ENCODE peak calls at places on chromosomes 6 and 20, in ten cellular contexts. C is tibial nerve, I is body of pancreas, B is caudate nucleus, Z is IMR-90, E is heart right ventricle, L is ovary, J is tibial artery, N is endodermal cell, Y is AG04450. P is an unnamed sample.

GRCh38 chr20:1702288-1702687 is 44.7 kb upstream of the SIRPG start:
- DNase-seq in Z (no peak), B (no peak), Y (no peak), C (no peak), L (no peak), J (no peak), N (no peak), I (no peak), E (no peak), P (no peak)

GRCh38 chr6:79546186-79546585 is 9.0 kb upstream of the LCA5 start:
- DNase-seq in Z (peak), L (no peak), J (no peak), B (no peak), N (no peak), Y (no peak), C (no peak), I (no peak), E (no peak), P (no peak)

GRCh38 chr6:82006027-82006738 is 241.4 kb downstream of the IBTK start:
- DNase-seq in Z (peak), C (no peak), Y (no peak), E (no peak), I (peak), B (no peak), N (peak), L (peak), J (no peak), P (no peak)

GRCh38 chr20:2364014-2364413 is 16.7 kb upstream of the TGM6 start:
- DNase-seq in E (no peak), L (no peak), Y (no peak), N (no peak), I (no peak), J (no peak), C (no peak), B (no peak), Z (no peak), P (no peak)

GRCh38 chr6:162882817-162883481 is 155.2 kb downstream of the PACRG start:
- DNase-seq in L (no peak), B (no peak), Z (no peak), C (no peak), J (no peak), E (no peak), N (no peak), I (no peak), Y (no peak), P (no peak)

GRCh38 chr20:32656827-32657226 is 16.9 kb downstream of the C20orf203 start:
- DNase-seq in L (no peak), E (no peak), I (no peak), N (no peak), Y (no peak), Z (no peak), B (no peak), C (no peak), J (no peak), P (no peak)

GRCh38 chr20:5061209-5061608 is 58.5 kb downstream of the PCNA start:
- DNase-seq in Z (peak), N (peak), L (no peak), C (no peak), J (no peak), I (no peak), E (no peak), Y (no peak), B (no peak), P (no peak)

GRCh38 chr6:64838726-64839125 is 868.3 kb downstream of the EYS start:
- DNase-seq in Z (no peak), C (no peak), N (no peak), B (no peak), L (no peak), J (no peak), I (no peak), E (no peak), Y (no peak), P (no peak)

GRCh38 chr6:140893432-140893831 is 1239.3 kb upstream of the GJE1 start:
- DNase-seq in L (no peak), Z (no peak), N (peak), I (no peak), C (no peak), B (no peak), E (no peak), Y (no peak), J (no peak), P (no peak)

GRCh38 chr20:24118781-24119175 is 130.2 kb upstream of the GGTLC1 start:
- DNase-seq in C (no peak), N (peak), I (no peak), E (no peak), Z (no peak), B (no peak), J (no peak), L (peak), Y (no peak), P (no peak)

GRCh38 chr6:40881501-40881900 is 157.5 kb downstream of the UNC5CL start:
- DNase-seq in B (no peak), I (no peak), L (no peak), Y (no peak), C (no peak), Z (no peak), N (no peak), J (no peak), E (no peak), P (no peak)

GRCh38 chr6:127069659-127070279 is 48.7 kb upstream of the RSPO3 start:
- DNase-seq in I (no peak), C (no peak), L (no peak), Y (no peak), E (no peak), B (no peak), N (no peak), J (no peak), Z (peak), P (no peak)

GRCh38 chr20:32483351-32484220 is 101.5 kb downstream of the NOL4L start:
- DNase-seq in Y (no peak), E (peak), Z (peak), B (peak), L (peak), J (no peak), N (peak), C (peak), I (peak), P (peak)

GRCh38 chr6:41596096-41596685 is 42.1 kb upstream of the MDFI start:
- DNase-seq in J (no peak), I (no peak), B (no peak), C (no peak), E (no peak), Z (no peak), Y (no peak), L (no peak), N (no peak), P (no peak)

GRCh38 chr20:39939241-39939865 is 749.7 kb downstream of the MAFB start:
- DNase-seq in L (no peak), J (no peak), E (no peak), Z (no peak), C (no peak), B (no peak), Y (no peak), I (no peak), N (no peak), P (no peak)

GRCh38 chr6:97841763-97842162 is 558.7 kb upstream of the MMS22L start:
- DNase-seq in J (no peak), Y (no peak), Z (no peak), C (no peak), N (no peak), E (no peak), B (no peak), I (no peak), L (no peak), P (no peak)

GRCh38 chr6:136446579-136447182 is 103.5 kb downstream of the MAP7 start:
- DNase-seq in I (no peak), N (no peak), J (no peak), Y (peak), C (no peak), E (no peak), L (no peak), B (no peak), Z (peak), P (no peak)

GRCh38 chr6:111722220-111722731 is 116.6 kb upstream of the TRAF3IP2 start:
- DNase-seq in L (no peak), E (no peak), Y (peak), C (no peak), J (no peak), Z (peak), I (no peak), N (peak), B (no peak), P (no peak)

GRCh38 chr6:105492706-105493673 is 90.1 kb upstream of the PREP start:
- DNase-seq in L (no peak), C (no peak), B (no peak), J (no peak), N (no peak), I (no peak), Y (no peak), E (no peak), Z (peak), P (no peak)

GRCh38 chr6:168035661-168036616 is 38.5 kb downstream of the KIF25 start:
- DNase-seq in Z (peak), E (no peak), Y (no peak), B (no peak), C (no peak), N (no peak), J (no peak), I (no peak), L (peak), P (no peak)

GRCh38 chr6:136952714-136953260 is 30.7 kb downstream of the SLC35D3 start:
- DNase-seq in B (no peak), J (no peak), N (no peak), I (no peak), L (no peak), Z (no peak), E (no peak), Y (no peak), C (no peak), P (no peak)

GRCh38 chr20:36532388-36532787 is 8.9 kb upstream of the MYL9 start:
- DNase-seq in B (no peak), I (peak), N (no peak), E (no peak), C (no peak), Z (no peak), J (peak), L (no peak), Y (no peak), P (no peak)

GRCh38 chr20:32472581-32473207 is 112.4 kb downstream of the NOL4L start:
- DNase-seq in Z (no peak), I (no peak), Y (no peak), E (no peak), L (no peak), C (no peak), J (no peak), N (no peak), B (no peak), P (no peak)

GRCh38 chr20:57990396-57990987 is 238.0 kb downstream of the ANKRD60 start:
- DNase-seq in J (no peak), N (no peak), B (no peak), L (no peak), Z (no peak), I (no peak), C (no peak), Y (no peak), E (no peak), P (no peak)

GRCh38 chr20:4161447-4162251 is 146.3 kb upstream of the RNF24 start:
- DNase-seq in Y (no peak), N (peak), I (peak), B (no peak), L (no peak), J (no peak), Z (no peak), C (no peak), E (no peak), P (no peak)

GRCh38 chr20:22450540-22450939 is 133.8 kb downstream of the FOXA2 start:
- DNase-seq in N (no peak), B (no peak), I (no peak), C (no peak), L (no peak), J (no peak), Z (no peak), Y (no peak), E (no peak), P (no peak)

GRCh38 chr6:157716553-157716952 is 106.5 kb upstream of the SNX9 start:
- DNase-seq in Z (no peak), C (no peak), N (no peak), L (no peak), B (no peak), I (no peak), E (no peak), Y (no peak), J (no peak), P (no peak)

GRCh38 chr20:8505817-8506216 is 373.8 kb downstream of the PLCB1 start:
- DNase-seq in N (no peak), C (no peak), J (no peak), Y (no peak), Z (peak), B (no peak), E (no peak), L (no peak), I (no peak), P (no peak)

GRCh38 chr20:17969276-17969883 is 562 bp downstream of the MGME1 start:
- DNase-seq in J (no peak), Y (no peak), I (peak), C (no peak), B (no peak), L (no peak), E (no peak), Z (no peak), N (peak), P (no peak)

DNA sequence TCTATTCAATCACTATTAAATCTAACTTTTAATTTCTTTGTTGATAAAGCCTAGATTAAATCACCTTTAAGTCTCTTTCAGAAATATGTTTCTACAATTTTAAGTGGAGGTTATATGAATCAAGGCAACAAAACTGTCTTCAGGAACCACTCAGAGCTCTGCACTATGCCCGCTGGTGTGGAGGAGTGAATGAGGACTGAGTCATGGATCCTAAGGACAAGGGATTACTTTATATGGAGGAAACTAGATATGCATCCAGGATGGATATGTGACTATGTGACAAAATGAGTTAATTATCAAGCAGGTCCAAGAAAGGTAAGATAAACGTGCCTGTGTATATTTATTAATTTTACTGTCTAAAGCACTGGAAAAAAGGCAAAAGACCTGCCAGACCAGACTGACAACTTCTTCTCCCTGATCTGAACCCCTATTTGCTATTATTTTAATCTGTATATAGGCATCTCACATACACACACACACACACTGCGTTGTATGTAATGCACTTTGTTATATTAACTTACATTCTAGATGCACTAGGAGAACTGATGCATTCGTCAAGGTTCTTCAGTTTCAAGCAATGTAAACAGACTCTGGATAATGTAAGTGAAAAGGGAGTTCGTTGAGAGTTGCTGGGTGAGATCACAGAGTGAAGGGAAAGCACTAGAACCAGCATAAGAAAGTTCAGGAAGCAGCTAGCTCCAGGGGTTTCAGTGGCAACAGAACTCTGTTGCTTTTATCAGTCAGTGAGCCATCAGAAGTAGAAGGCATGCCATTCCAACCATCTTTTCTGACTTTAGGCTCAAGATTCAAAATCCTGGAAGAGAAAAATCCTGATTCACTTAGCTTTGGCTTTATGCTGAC is 26.4 kb upstream of the ADGRG6 start:
- DNase-seq in J (no peak), Y (peak), L (no peak), I (no peak), E (no peak), C (no peak), N (no peak), Z (peak), B (no peak), P (no peak)
- H3K27ac ChIP-seq in J (no peak), Y (no peak), L (no peak), I (no peak), E (no peak), C (no peak), N (no peak), Z (no peak), B (no peak), P (no peak)

DNA sequence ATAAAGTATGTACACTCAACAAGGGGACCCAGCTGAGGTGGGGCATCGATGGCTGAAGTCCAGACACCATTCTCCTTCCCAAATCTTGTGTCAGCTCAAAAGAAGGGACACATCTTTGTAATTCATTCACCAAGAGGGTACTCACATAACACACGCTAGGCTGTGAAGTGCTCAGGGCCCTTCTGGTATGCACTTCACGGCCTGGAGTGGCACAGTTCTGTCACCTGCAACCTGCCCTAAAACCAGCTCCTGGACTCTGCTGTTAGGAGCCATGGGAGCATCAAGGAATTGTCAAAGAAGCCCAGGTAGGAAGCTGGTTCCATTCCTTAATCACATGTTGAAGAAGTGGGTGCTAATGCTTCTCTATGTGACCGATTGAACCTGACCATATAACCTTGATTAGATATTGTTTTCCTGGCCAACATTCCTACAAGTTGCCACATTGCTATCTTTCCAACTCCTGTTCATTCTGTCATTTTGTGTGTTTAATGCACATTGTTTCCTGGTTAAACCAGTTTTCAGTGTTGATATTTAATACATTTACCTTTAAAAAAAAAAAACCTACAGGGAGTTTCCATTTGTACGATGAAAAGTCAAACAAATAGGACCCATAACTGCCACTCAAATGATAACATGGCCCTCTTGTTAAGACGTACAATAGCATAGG is 127.3 kb downstream of the TNFRSF21 start:
- DNase-seq in E (no peak), C (no peak), Z (no peak), B (no peak), Y (no peak), I (no peak), N (no peak), L (no peak), J (no peak), P (no peak)
- H3K27ac ChIP-seq in E (no peak), C (no peak), Z (no peak), B (no peak), Y (no peak), I (peak), N (no peak), L (no peak), J (no peak), P (no peak)

GRCh38 chr6:77456531-77457248 is 6.6 kb downstream of the HTR1B start:
- DNase-seq in N (peak), B (no peak), L (no peak), J (peak), Z (peak), E (no peak), I (no peak), Y (peak), C (no peak), P (no peak)
- H3K27ac ChIP-seq in N (no peak), B (no peak), L (no peak), J (peak), Z (peak), E (peak), I (no peak), Y (peak), C (no peak), P (no peak)

GRCh38 chr20:45342863-45343444 is 5.3 kb downstream of the SDC4 start:
- DNase-seq in N (no peak), Z (no peak), J (peak), B (no peak), E (no peak), Y (no peak), L (no peak), I (no peak), C (no peak), P (no peak)

GRCh38 chr20:45340951-45341350 is 7.3 kb downstream of the SDC4 start:
- DNase-seq in B (no peak), I (no peak), Y (no peak), J (no peak), Z (no peak), C (no peak), E (no peak), L (no peak), N (peak), P (no peak)

GRCh38 chr20:45341939-45342862 is 6.0 kb downstream of the SDC4 start:
- DNase-seq in N (peak), B (no peak), Z (peak), J (peak), L (peak), Y (no peak), I (peak), E (peak), C (no peak), P (peak)

GRCh38 chr20:45340236-45340847 is 7.9 kb downstream of the SDC4 start:
- DNase-seq in Z (no peak), L (no peak), N (peak), I (peak), B (no peak), Y (no peak), J (peak), C (no peak), E (no peak), P (no peak)

DNA sequence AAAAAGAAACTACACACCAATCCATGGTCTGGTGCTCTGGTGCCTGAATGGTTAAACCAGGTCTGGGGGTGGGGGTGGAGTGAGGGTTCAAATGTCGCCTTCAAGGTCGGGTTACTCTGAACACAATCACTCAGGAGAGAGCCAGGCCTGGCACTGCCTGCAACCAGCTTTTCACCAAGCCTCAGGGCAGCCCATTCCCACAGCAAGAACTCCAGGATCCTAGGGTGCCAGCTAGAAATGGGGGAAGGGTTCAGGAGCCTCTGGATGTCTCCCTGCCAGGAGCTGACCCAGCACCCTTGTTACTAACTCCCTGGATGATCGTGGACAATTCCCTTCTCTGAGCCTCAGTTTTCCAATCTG is 6.7 kb downstream of the SDC4 start:
- DNase-seq in L (no peak), I (peak), Y (no peak), E (no peak), J (peak), B (no peak), C (no peak), Z (no peak), N (peak), P (no peak)
- H3K27ac ChIP-seq in L (peak), I (peak), Y (peak), E (peak), J (peak), B (peak), C (peak), Z (peak), N (peak), P (peak)

DNA sequence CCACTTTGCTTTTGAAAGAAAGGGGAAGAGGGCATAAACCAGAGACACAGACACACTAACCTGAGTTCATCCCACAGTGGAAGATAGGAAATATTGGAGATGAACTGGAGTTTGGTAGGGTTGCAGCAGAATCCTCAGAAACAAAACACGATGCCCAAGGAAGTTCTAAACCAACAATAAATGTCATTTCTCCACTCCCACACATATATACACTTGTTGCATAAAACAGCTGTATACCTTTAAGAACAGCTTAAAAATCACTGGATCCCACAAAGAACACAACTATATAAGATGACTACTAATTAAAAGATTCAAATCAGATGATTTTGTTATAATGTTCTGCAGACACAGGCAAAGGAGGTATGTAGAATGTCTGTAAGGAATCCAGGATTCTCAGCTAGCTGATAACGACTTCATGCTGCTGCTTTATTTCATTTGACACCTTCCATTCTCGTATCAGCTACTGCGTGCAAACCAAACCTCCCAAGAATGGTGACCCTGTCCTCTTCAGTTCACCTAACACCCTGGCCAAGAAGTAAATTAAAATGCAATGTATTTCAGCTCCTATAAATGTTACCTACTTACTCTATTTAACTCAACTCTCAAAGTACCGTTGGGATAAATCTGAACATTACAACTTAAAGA is 14.3 kb downstream of the KIF13A start:
- DNase-seq in E (no peak), J (no peak), C (no peak), N (no peak), B (no peak), Y (no peak), I (no peak), L (no peak), Z (no peak), P (no peak)
- H3K27ac ChIP-seq in E (peak), J (peak), C (no peak), N (no peak), B (no peak), Y (no peak), I (no peak), L (no peak), Z (no peak), P (no peak)